ENCODE peak calls at places on chromosomes 6 and 20, in six cellular contexts. O is H1, D is HepG2, I is GM12878, Z is K562, A is GM12891. K is an unnamed sample.

GRCh38 chr20:10308652-10309051 is 90.0 kb downstream of the SNAP25 start:
- DNase-seq in A (no peak), I (no peak), Z (no peak), D (no peak), O (no peak), K (no peak)

GRCh38 chr20:63348828-63349515 is 12.2 kb downstream of the CHRNA4 start:
- DNase-seq in D (no peak), Z (no peak), A (no peak), O (no peak), I (no peak), K (no peak)

GRCh38 chr6:163716690-163717089 is 302.2 kb downstream of the QKI start:
- DNase-seq in Z (no peak), A (no peak), O (no peak), D (no peak), I (no peak), K (no peak)

GRCh38 chr6:135299256-135299655 is 118.1 kb downstream of the MYB start:
- DNase-seq in O (no peak), A (no peak), I (no peak), Z (peak; percentile 60), D (no peak), K (no peak)

GRCh38 chr6:30344191-30344867 is 627 bp upstream of the RPP21 start:
- DNase-seq in O (no peak), A (no peak), I (no peak), D (no peak), Z (peak; percentile 67), K (no peak)

GRCh38 chr6:158835616-158836221 is 16.6 kb upstream of the EZR start:
- DNase-seq in D (peak; percentile 40), A (no peak), I (no peak), O (no peak), Z (peak; percentile 79), K (no peak)

GRCh38 chr20:47126709-47127108 is 229.8 kb downstream of the ZMYND8 start:
- DNase-seq in Z (no peak), I (no peak), D (no peak), A (no peak), O (no peak), K (no peak)

GRCh38 chr6:159463440-159463839 is 229.6 kb downstream of the SOD2 start:
- DNase-seq in A (no peak), D (no peak), O (no peak), I (no peak), Z (no peak), K (no peak)

GRCh38 chr20:47949230-47949629 is 163.9 kb upstream of the SULF2 start:
- DNase-seq in I (no peak), A (no peak), Z (no peak), D (no peak), O (no peak), K (no peak)

GRCh38 chr6:114342086-114342825 is 567 bp downstream of the HS3ST5 start:
- DNase-seq in I (no peak), A (peak; percentile 23), D (no peak), O (peak; percentile 81), Z (no peak), K (peak; percentile 13)

GRCh38 chr6:15166121-15166520 is 79.7 kb upstream of the JARID2 start:
- DNase-seq in D (no peak), A (no peak), I (no peak), Z (no peak), O (no peak), K (no peak)

GRCh38 chr6:163691049-163691448 is 276.5 kb downstream of the QKI start:
- DNase-seq in A (no peak), I (no peak), Z (no peak), O (no peak), D (no peak), K (no peak)

GRCh38 chr6:13591205-13591921 is 17.0 kb downstream of the SIRT5 start:
- DNase-seq in A (no peak), Z (no peak), D (no peak), O (no peak), I (no peak), K (no peak)

GRCh38 chr6:170125447-170126300 is 165.2 kb downstream of the DLL1 start:
- DNase-seq in D (no peak), Z (no peak), A (no peak), O (peak; percentile 23), I (no peak), K (no peak)

GRCh38 chr6:156848123-156848522 is 70.9 kb downstream of the ARID1B start:
- DNase-seq in O (no peak), A (no peak), I (no peak), D (no peak), Z (no peak), K (no peak)

GRCh38 chr6:67221226-67221625 is 1413.9 kb upstream of the ADGRB3 start:
- DNase-seq in D (no peak), Z (no peak), O (no peak), I (no peak), A (no peak), K (no peak)

GRCh38 chr6:30578051-30578450 is 6.8 kb downstream of the ABCF1 start:
- DNase-seq in I (no peak), A (no peak), Z (no peak), D (no peak), O (no peak), K (no peak)

GRCh38 chr20:61185841-61186601 is 66.0 kb upstream of the CDH4 start:
- DNase-seq in O (no peak), Z (no peak), D (no peak), A (no peak), I (no peak), K (no peak)

GRCh38 chr20:51176846-51177245 is 153.9 kb upstream of the KCNG1 start:
- DNase-seq in Z (no peak), D (no peak), A (no peak), I (no peak), O (no peak), K (no peak)

GRCh38 chr6:9138856-9139426 is 703.6 kb upstream of the SLC35B3 start:
- DNase-seq in A (no peak), I (no peak), O (no peak), D (no peak), Z (no peak), K (no peak)

GRCh38 chr6:1251198-1252155 is 60.4 kb upstream of the FOXQ1 start:
- DNase-seq in O (no peak), D (peak; percentile 35), I (no peak), A (no peak), Z (no peak), K (no peak)

GRCh38 chr6:43803783-43804549 is 34.0 kb downstream of the VEGFA start:
- DNase-seq in I (no peak), Z (no peak), D (peak; percentile 56), A (no peak), O (no peak), K (no peak)

GRCh38 chr20:63696311-63696627 is 183 bp upstream of the TNFRSF6B start:
- DNase-seq in Z (no peak), D (no peak), O (no peak), I (no peak), A (peak; percentile 54), K (no peak)

GRCh38 chr6:111938710-111939109 is 65.5 kb upstream of the FYN start:
- DNase-seq in O (no peak), D (peak; percentile 35), I (no peak), Z (no peak), A (no peak), K (no peak)

GRCh38 chr6:97186416-97186999 is 96.5 kb downstream of the MMS22L start:
- DNase-seq in Z (peak; percentile 45), A (peak; percentile 6), O (peak; percentile 64), I (peak; percentile 26), D (peak; percentile 66), K (peak; percentile 1)

GRCh38 chr20:47929368-47930115 is 144.3 kb upstream of the SULF2 start:
- DNase-seq in I (no peak), A (no peak), D (no peak), Z (no peak), O (no peak), K (no peak)

GRCh38 chr6:110646951-110647910 is 168.0 kb downstream of the CDK19 start:
- DNase-seq in Z (no peak), D (no peak), A (no peak), O (peak; percentile 87), I (no peak), K (no peak)

GRCh38 chr20:4344660-4345059 is 329.3 kb upstream of the RNF24 start:
- DNase-seq in O (no peak), A (no peak), Z (no peak), D (no peak), I (no peak), K (no peak)

GRCh38 chr6:91523511-91523910 is 936.6 kb upstream of the MAP3K7 start:
- DNase-seq in O (no peak), Z (no peak), D (no peak), I (no peak), A (no peak), K (no peak)

GRCh38 chr20:33127422-33128097 is 40.4 kb upstream of the BPIFA2 start:
- DNase-seq in I (no peak), O (no peak), D (peak; percentile 79), A (no peak), Z (no peak), K (no peak)
- TF ChIP-seq POLR2A in I (no peak), O (no peak), D (no peak), A (no peak), Z (no peak), K (no peak)

GRCh38 chr6:79802657-79803310 is 144.6 kb downstream of the ELOVL4 start:
- DNase-seq in Z (no peak), O (no peak), A (no peak), I (no peak), D (no peak), K (no peak)
- TF ChIP-seq TAF1 in Z (no peak), O (no peak), A (no peak), I (no peak), D (no peak), K (no peak)

GRCh38 chr6:160990847-160991410 is 640 bp upstream of the MAP3K4 start:
- DNase-seq in D (no peak), O (no peak), I (no peak), Z (no peak), A (no peak), K (no peak)

GRCh38 chr6:160987265-160987664 is 4.3 kb upstream of the MAP3K4 start:
- DNase-seq in A (no peak), D (no peak), I (no peak), Z (no peak), O (no peak), K (no peak)

GRCh38 chr6:160992323-160993314 is 1.1 kb downstream of the MAP3K4 start:
- DNase-seq in I (no peak), Z (peak; percentile 76), O (peak; percentile 71), D (peak; percentile 79), A (no peak), K (no peak)

GRCh38 chr6:160995271-160995670 is 3.7 kb downstream of the MAP3K4 start:
- DNase-seq in Z (no peak), D (no peak), A (no peak), I (no peak), O (no peak), K (no peak)

GRCh38 chr6:160991411-160992322 is at the start of gene MAP3K4:
- DNase-seq in A (peak; percentile 62), Z (peak; percentile 92), I (no peak), D (peak; percentile 62), O (peak; percentile 86), K (peak; percentile 59)
- TF ChIP-seq POLR2A in A (no peak), Z (peak; percentile 85), I (peak; percentile 81), D (peak; percentile 71), O (peak; percentile 36), K (peak; percentile 51)

GRCh38 chr6:70413829-70414494 is 654 bp downstream of the FAM135A start:
- DNase-seq in I (no peak), A (no peak), D (no peak), O (no peak), Z (no peak), K (no peak)
- TF ChIP-seq TAF1 in I (no peak), A (no peak), D (no peak), O (peak; percentile 14), Z (no peak), K (no peak)

K was measured in GM12892.